ENCODE peak calls at places on chromosomes 7 and 10, in nine cellular contexts. I, G, T, H, W, C, R, F and B are unnamed samples. For H3K36me3, the result is how much of the 10 kb centered on the place peaks cover.

GRCh38 chr10:86730227-86730626 is 26.2 kb upstream of the BMPR1A start:
- DNase-seq in I (peak), G (peak), T (no peak), H (peak), W (no peak), C (no peak), R (no peak), F (peak), B (no peak)

GRCh38 chr7:159136442-159136841 is 8.2 kb downstream of the VIPR2 start:
- DNase-seq in I (no peak), G (no peak), T (no peak), H (no peak), W (no peak), C (no peak), R (no peak), F (no peak), B (peak)

GRCh38 chr7:76220185-76221057 is 18.7 kb downstream of the SRRM3 start:
- DNase-seq in I (peak), G (peak), T (no peak), H (no peak), W (no peak), C (no peak), R (no peak), F (no peak), B (no peak)

GRCh38 chr7:155880721-155881120 is 68.5 kb upstream of the SHH start:
- DNase-seq in I (no peak), G (no peak), T (no peak), H (no peak), W (no peak), C (no peak), R (no peak), F (no peak), B (peak)

GRCh38 chr10:5538892-5539651 is 14.3 kb downstream of the CALML3 start:
- DNase-seq in I (no peak), G (no peak), T (no peak), H (peak), W (no peak), C (no peak), R (no peak), F (no peak), B (peak)

GRCh38 chr10:63005246-63005645 is 127.9 kb upstream of the NRBF2 start:
- DNase-seq in I (no peak), G (no peak), T (no peak), H (no peak), W (no peak), C (no peak), R (no peak), F (no peak), B (no peak)

GRCh38 chr7:50666124-50666496 is 100.9 kb upstream of the DDC start:
- DNase-seq in I (no peak), G (no peak), T (no peak), H (no peak), W (no peak), C (no peak), R (no peak), F (no peak), B (no peak)

GRCh38 chr7:152370297-152370696 is 65.5 kb downstream of the KMT2C start:
- DNase-seq in I (no peak), G (no peak), T (no peak), H (no peak), W (no peak), C (no peak), R (no peak), F (no peak), B (no peak)

GRCh38 chr7:84161398-84161797 is 33.2 kb downstream of the SEMA3A start:
- DNase-seq in I (no peak), G (no peak), T (no peak), H (no peak), W (no peak), C (no peak), R (no peak), F (no peak), B (no peak)

GRCh38 chr7:151232272-151233110 is at the start of gene CHPF2:
- DNase-seq in I (peak), G (peak), T (peak), H (peak), W (peak), C (peak), R (peak), F (peak), B (peak)

GRCh38 chr10:1329622-1330021 is 273.4 kb downstream of the WDR37 start:
- DNase-seq in I (no peak), G (no peak), T (no peak), H (no peak), W (no peak), C (no peak), R (no peak), F (no peak), B (no peak)

GRCh38 chr7:141700848-141701371 is 1.1 kb downstream of the DENND11 start:
- DNase-seq in I (peak), G (no peak), T (no peak), H (no peak), W (no peak), C (no peak), R (no peak), F (no peak), B (peak)

GRCh38 chr7:159099217-159099655 is 45.4 kb downstream of the VIPR2 start:
- DNase-seq in I (no peak), G (no peak), T (no peak), H (no peak), W (no peak), C (no peak), R (no peak), F (no peak), B (no peak)

GRCh38 chr7:101916876-101917275 is 99.5 kb downstream of the CUX1 start:
- DNase-seq in I (no peak), G (no peak), T (no peak), H (no peak), W (no peak), C (no peak), R (no peak), F (no peak), B (peak)
- H3K36me3 ChIP-seq in I (under half), G (under half), T (under half), H (under half), W (under half), C (under half), R (under half), F (under half), B (under half)

DNA sequence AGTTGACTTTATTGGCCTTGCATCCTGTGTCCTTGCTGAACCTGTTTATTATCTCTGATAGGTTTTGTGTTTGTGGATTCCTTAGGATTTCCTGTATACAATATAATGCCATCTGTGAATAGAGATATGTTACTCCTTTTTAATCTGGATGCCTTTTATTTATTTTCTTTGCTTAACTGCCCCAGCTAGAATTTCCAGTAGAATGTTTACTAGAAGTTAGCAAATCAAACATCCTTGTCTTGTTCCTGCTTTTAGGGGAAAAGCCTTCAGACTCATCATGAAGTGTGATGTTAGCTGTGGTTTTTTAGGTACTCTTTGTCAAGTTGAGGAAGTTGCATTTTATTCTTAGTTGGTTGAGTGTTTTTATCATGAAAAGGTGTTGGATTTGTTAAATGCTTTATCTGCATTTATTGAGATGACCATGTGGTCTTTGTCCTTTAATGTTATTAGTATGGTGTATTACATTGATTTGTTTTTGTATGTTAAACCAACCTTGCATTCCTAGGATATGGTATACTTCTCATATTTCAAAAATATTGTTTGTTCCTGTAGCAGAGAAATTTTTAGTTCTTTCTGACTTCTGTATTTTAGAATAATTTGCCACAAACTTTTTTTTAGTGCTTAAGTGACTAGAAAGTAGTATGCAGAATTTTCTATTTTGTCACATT is 24.3 kb downstream of the PPP2R2D start:
- DNase-seq in I (no peak), G (no peak), T (no peak), H (no peak), W (no peak), C (no peak), R (no peak), F (no peak), B (no peak)
- TF ChIP-seq POLR2A in I (no peak), G (no peak), T (no peak), H (no peak), W (no peak), C (no peak), R (no peak), F (no peak), B (no peak)

GRCh38 chr10:79224992-79225391 is 122.3 kb upstream of the PPIF start:
- DNase-seq in I (no peak), G (no peak), T (no peak), H (no peak), W (no peak), C (no peak), R (no peak), F (no peak), B (no peak)
- H3K36me3 ChIP-seq in I (under half), G (half or more), T (under half), H (under half), W (under half), C (under half), R (under half), F (under half), B (under half)

DNA sequence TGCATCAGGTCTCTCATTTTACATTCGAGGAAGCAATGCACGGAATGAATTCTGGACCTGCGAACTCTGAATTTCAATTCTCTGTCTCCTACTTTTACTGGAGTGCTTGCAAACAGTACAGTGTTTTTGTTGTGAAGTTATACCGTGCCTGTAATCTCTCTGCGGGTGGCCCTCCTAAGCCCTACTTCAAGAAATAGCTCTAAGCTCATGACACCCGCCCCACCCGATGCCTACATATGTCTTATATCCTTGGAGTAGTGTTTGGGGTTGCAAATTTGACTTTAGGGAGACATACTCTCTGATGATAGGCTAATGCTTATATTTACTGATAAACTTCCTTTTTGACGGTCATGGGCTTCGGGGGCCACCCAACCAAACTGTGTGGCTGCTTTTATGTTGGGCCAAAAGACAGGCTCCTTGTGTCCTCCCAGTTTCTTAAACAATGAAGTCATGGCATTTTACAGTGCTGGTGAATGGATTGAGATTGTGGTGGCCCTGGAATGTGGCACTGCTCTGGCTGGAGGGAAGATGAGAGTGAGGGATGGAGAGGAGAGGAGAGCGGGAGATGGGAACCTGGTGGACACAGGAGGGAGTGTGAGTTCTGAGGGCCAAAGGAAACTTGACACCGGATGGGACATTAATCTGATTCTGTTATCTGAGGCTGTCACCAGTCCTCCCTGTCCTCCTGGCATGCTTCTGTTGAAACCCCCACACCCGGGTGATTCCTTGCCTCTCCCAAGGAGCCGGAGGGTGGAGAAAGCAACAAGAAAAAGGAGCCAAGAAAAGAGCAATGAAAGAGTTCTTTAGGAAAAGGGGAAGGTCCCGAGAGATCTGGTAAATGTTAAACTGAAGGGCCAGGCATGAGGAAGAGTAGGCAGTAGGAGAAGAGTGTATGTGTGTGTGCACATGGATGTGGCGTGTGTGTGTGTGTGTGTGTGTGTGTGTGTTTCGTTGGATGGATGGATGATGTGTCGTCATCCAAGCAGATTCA is 113.2 kb downstream of the TCF7L2 start:
- DNase-seq in I (no peak), G (peak), T (no peak), H (no peak), W (no peak), C (no peak), R (no peak), F (no peak), B (no peak)
- TF ChIP-seq POLR2A in I (no peak), G (no peak), T (no peak), H (no peak), W (no peak), C (no peak), R (no peak), F (no peak), B (no peak)

GRCh38 chr10:96935810-96936209 is 103.7 kb downstream of the LCOR start:
- DNase-seq in I (no peak), G (no peak), T (no peak), H (no peak), W (no peak), C (no peak), R (no peak), F (no peak), B (no peak)

GRCh38 chr10:96924861-96925260 is 92.8 kb downstream of the LCOR start:
- DNase-seq in I (no peak), G (no peak), T (no peak), H (no peak), W (no peak), C (no peak), R (no peak), F (no peak), B (no peak)

GRCh38 chr10:96935148-96935547 is 103.0 kb downstream of the LCOR start:
- DNase-seq in I (no peak), G (no peak), T (no peak), H (no peak), W (no peak), C (no peak), R (no peak), F (no peak), B (no peak)

DNA sequence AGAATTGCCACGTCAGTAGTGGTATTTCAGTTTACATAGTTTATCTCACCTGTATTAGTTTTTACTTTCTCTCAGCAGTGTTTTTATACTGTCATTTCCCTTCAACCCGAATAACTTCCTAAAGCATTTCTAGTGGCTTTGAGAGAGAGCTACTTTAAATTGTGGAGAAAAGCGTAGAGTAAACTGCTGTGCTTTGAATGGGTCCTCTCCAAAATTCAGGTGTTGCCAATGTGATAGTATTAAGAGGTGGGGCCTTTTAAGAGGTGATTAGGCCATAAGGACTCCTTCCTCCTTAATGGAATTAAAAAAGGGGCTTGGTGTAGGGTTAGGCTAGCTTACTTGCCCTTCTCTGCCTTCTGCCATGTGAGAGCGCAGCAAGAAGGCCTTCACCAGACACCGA is 98.4 kb downstream of the LCOR start:
- DNase-seq in I (no peak), G (no peak), T (no peak), H (no peak), W (no peak), C (no peak), R (no peak), F (no peak), B (no peak)
- H3K36me3 ChIP-seq in I (under half), G (under half), T (under half), H (under half), W (under half), C (under half), R (under half), F (under half), B (under half)

GRCh38 chr7:126667742-126668366 is 584.9 kb downstream of the GRM8 start:
- DNase-seq in I (no peak), G (no peak), T (no peak), H (no peak), W (no peak), C (no peak), R (no peak), F (peak), B (no peak)
- TF ChIP-seq POLR2A in I (no peak), G (no peak), T (no peak), H (no peak), W (no peak), C (no peak), R (no peak), F (no peak), B (no peak)